ENCODE peak calls at places on chromosome 2, in six cellular contexts. One of them, this sample, is unnamed.

GRCh38 chr2:231933916-231934401 is 7.8 kb upstream of the NPPC start:
- DNase-seq in HFF-Myc: no peak
- DNase-seq in K562: no peak
- DNase-seq in cardiac fibroblast: peak
- DNase-seq in CD8-positive, alpha-beta memory T cell: no peak
- DNase-seq in astrocyte of the cerebellum: no peak
- DNase-seq in this sample: no peak

GRCh38 chr2:151733781-151734672 is at the start of gene NEB:
- DNase-seq in HFF-Myc: no peak
- DNase-seq in K562: no peak
- DNase-seq in cardiac fibroblast: no peak
- DNase-seq in CD8-positive, alpha-beta memory T cell: no peak
- DNase-seq in astrocyte of the cerebellum: no peak
- DNase-seq in this sample: no peak

GRCh38 chr2:20568501-20569463 is 82.1 kb downstream of the HS1BP3 start:
- DNase-seq in HFF-Myc: no peak
- DNase-seq in K562: no peak
- DNase-seq in cardiac fibroblast: peak
- DNase-seq in CD8-positive, alpha-beta memory T cell: no peak
- DNase-seq in astrocyte of the cerebellum: no peak
- DNase-seq in this sample: no peak

GRCh38 chr2:171523339-171523931 is 1.2 kb downstream of the CYBRD1 start:
- DNase-seq in HFF-Myc: no peak
- DNase-seq in K562: peak
- DNase-seq in cardiac fibroblast: peak
- DNase-seq in CD8-positive, alpha-beta memory T cell: no peak
- DNase-seq in astrocyte of the cerebellum: peak
- DNase-seq in this sample: peak

GRCh38 chr2:26162963-26163362 is 9.9 kb upstream of the GAREM2 start:
- DNase-seq in HFF-Myc: no peak
- DNase-seq in K562: no peak
- DNase-seq in cardiac fibroblast: no peak
- DNase-seq in CD8-positive, alpha-beta memory T cell: no peak
- DNase-seq in astrocyte of the cerebellum: no peak
- DNase-seq in this sample: no peak

GRCh38 chr2:237665713-237666143 is 38.3 kb downstream of the LRRFIP1 start:
- DNase-seq in HFF-Myc: no peak
- DNase-seq in K562: no peak
- DNase-seq in cardiac fibroblast: no peak
- DNase-seq in CD8-positive, alpha-beta memory T cell: no peak
- DNase-seq in astrocyte of the cerebellum: no peak
- DNase-seq in this sample: no peak

GRCh38 chr2:230816735-230817134 is 48.0 kb upstream of the ITM2C start:
- DNase-seq in HFF-Myc: no peak
- DNase-seq in K562: no peak
- DNase-seq in cardiac fibroblast: no peak
- DNase-seq in CD8-positive, alpha-beta memory T cell: no peak
- DNase-seq in astrocyte of the cerebellum: no peak
- DNase-seq in this sample: no peak

GRCh38 chr2:197146995-197147394 is 163.6 kb downstream of the ANKRD44 start:
- DNase-seq in HFF-Myc: no peak
- DNase-seq in K562: no peak
- DNase-seq in cardiac fibroblast: no peak
- DNase-seq in CD8-positive, alpha-beta memory T cell: no peak
- DNase-seq in astrocyte of the cerebellum: no peak
- DNase-seq in this sample: no peak

GRCh38 chr2:157055660-157056199 is 201.8 kb upstream of the GALNT5 start:
- DNase-seq in HFF-Myc: peak
- DNase-seq in K562: no peak
- DNase-seq in cardiac fibroblast: peak
- DNase-seq in CD8-positive, alpha-beta memory T cell: no peak
- DNase-seq in astrocyte of the cerebellum: peak
- DNase-seq in this sample: no peak

GRCh38 chr2:239697765-239698164 is 296.9 kb upstream of the HDAC4 start:
- DNase-seq in HFF-Myc: no peak
- DNase-seq in K562: peak
- DNase-seq in cardiac fibroblast: no peak
- DNase-seq in CD8-positive, alpha-beta memory T cell: no peak
- DNase-seq in astrocyte of the cerebellum: no peak
- DNase-seq in this sample: no peak

GRCh38 chr2:218229239-218229638 is 12.2 kb downstream of the ARPC2 start:
- DNase-seq in HFF-Myc: peak
- DNase-seq in K562: no peak
- DNase-seq in cardiac fibroblast: peak
- DNase-seq in CD8-positive, alpha-beta memory T cell: peak
- DNase-seq in astrocyte of the cerebellum: peak
- DNase-seq in this sample: no peak

GRCh38 chr2:149160701-149161217 is 122.3 kb downstream of the LYPD6B start:
- DNase-seq in HFF-Myc: no peak
- DNase-seq in K562: no peak
- DNase-seq in cardiac fibroblast: no peak
- DNase-seq in CD8-positive, alpha-beta memory T cell: no peak
- DNase-seq in astrocyte of the cerebellum: peak
- DNase-seq in this sample: no peak

DNA sequence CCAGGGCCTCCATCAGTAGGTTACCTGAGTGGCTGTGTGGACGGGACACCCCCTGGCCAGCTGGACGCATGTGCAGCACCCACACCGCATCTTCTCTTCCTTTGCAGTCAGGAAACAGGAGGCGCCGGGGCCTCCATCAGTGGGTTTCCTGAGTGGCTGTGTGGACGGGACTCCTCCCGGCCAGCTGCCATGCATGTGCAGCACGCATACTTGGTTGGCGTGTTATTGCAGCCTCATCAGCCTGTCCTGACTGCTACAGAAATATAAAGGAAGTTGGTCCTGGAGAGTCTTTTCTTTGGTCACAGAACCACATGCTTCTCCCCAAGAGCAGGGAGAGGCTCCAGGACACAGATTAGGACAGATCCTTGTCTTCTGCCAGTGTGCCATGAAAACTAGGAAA is 74.6 kb downstream of the DCDC2C start:
- DNase-seq in HFF-Myc: no peak
- DNase-seq in K562: no peak
- DNase-seq in cardiac fibroblast: no peak
- DNase-seq in CD8-positive, alpha-beta memory T cell: no peak
- DNase-seq in astrocyte of the cerebellum: no peak
- DNase-seq in this sample: no peak
- H3K4me3 ChIP-seq in HFF-Myc: no peak
- H3K4me3 ChIP-seq in K562: no peak
- H3K4me3 ChIP-seq in cardiac fibroblast: no peak
- H3K4me3 ChIP-seq in CD8-positive, alpha-beta memory T cell: no peak
- H3K4me3 ChIP-seq in astrocyte of the cerebellum: no peak
- H3K4me3 ChIP-seq in this sample: no peak

DNA sequence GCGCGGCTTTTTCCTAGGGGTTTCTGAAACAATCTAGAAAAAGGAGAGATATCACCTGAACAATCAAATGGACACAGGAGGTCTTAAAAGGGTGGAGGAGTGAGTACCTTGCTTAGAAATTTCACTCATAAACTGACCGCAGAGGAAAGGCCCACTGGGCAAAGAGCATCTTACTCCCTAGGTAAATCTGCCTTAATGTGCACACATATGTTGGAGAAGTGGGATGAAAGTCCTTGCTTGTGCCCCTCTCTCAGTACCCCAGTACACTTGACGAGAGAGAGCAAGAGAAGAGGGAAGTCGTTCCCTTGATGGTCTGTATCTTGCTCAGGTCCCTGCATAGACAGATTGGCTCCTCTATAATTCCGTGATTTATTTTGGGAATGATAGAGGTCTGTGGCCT is 6.7 kb downstream of the TBR1 start:
- DNase-seq in HFF-Myc: no peak
- DNase-seq in K562: no peak
- DNase-seq in cardiac fibroblast: no peak
- DNase-seq in CD8-positive, alpha-beta memory T cell: no peak
- DNase-seq in astrocyte of the cerebellum: no peak
- DNase-seq in this sample: no peak
- H3K4me3 ChIP-seq in HFF-Myc: no peak
- H3K4me3 ChIP-seq in K562: no peak
- H3K4me3 ChIP-seq in cardiac fibroblast: no peak
- H3K4me3 ChIP-seq in CD8-positive, alpha-beta memory T cell: no peak
- H3K4me3 ChIP-seq in astrocyte of the cerebellum: no peak
- H3K4me3 ChIP-seq in this sample: no peak

DNA sequence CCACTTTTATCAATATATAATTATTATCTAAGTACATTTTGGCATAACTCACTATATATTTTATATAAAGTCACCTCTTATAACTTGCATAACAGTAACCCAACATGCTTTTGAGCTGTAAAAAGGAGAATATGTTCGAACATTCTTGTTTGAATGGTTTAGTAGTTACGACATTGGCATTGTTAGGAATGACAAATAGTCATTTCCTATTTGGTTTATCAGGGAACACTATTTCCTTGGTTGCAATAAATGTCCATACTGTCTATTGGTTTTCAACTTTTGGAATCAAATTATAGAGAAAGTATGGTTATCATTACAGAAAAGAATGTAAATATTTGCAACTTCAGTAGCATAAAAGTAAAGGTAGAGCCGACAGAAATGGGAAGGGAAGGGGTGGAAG is 124.1 kb downstream of the PARD3B start:
- DNase-seq in HFF-Myc: no peak
- DNase-seq in K562: no peak
- DNase-seq in cardiac fibroblast: peak
- DNase-seq in CD8-positive, alpha-beta memory T cell: no peak
- DNase-seq in astrocyte of the cerebellum: no peak
- DNase-seq in this sample: no peak
- H3K4me3 ChIP-seq in HFF-Myc: no peak
- H3K4me3 ChIP-seq in K562: no peak
- H3K4me3 ChIP-seq in cardiac fibroblast: no peak
- H3K4me3 ChIP-seq in CD8-positive, alpha-beta memory T cell: no peak
- H3K4me3 ChIP-seq in astrocyte of the cerebellum: no peak
- H3K4me3 ChIP-seq in this sample: no peak

DNA sequence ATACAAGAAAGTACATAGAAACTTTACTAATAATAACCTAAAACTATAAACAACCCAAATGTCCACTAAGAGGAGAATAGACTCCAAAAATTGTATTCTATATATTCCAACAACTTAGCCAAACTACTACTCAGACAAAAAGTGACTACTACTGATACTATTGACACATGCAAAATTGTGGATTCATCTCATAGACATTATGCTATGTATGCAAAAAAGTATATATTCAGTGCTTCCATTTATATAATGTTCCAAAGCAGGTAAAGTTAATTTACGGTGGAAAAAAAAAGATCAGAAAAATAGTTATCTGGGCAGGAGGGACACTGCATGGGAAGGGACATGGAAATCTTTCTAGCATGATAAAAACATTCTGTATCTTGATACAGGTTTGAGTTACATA is 62.0 kb upstream of the SRD5A2 start:
- DNase-seq in HFF-Myc: no peak
- DNase-seq in K562: no peak
- DNase-seq in cardiac fibroblast: no peak
- DNase-seq in CD8-positive, alpha-beta memory T cell: no peak
- DNase-seq in astrocyte of the cerebellum: no peak
- DNase-seq in this sample: no peak
- H3K4me3 ChIP-seq in HFF-Myc: no peak
- H3K4me3 ChIP-seq in K562: no peak
- H3K4me3 ChIP-seq in cardiac fibroblast: no peak
- H3K4me3 ChIP-seq in CD8-positive, alpha-beta memory T cell: no peak
- H3K4me3 ChIP-seq in astrocyte of the cerebellum: no peak
- H3K4me3 ChIP-seq in this sample: no peak

DNA sequence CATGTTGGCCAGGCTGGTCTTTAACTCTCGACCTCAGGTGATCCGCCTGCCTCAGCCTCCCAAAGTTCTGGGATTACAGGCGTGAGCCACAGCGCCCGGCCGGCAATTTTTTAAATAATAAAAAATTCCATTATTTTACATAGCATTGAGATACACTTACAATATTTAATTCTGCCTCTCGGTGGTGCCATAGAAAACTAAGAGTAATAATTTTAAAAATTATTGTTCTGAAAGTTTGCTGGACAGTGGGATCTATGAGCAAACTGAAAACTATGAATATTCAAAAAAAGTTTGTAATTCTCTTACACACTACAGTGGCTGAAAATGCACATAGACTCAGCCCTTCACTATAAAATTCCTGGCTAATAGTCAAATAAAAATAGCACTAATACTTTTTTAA is 90.9 kb upstream of the STON1 start:
- DNase-seq in HFF-Myc: no peak
- DNase-seq in K562: no peak
- DNase-seq in cardiac fibroblast: peak
- DNase-seq in CD8-positive, alpha-beta memory T cell: no peak
- DNase-seq in astrocyte of the cerebellum: no peak
- DNase-seq in this sample: no peak
- H3K4me3 ChIP-seq in HFF-Myc: no peak
- H3K4me3 ChIP-seq in K562: no peak
- H3K4me3 ChIP-seq in cardiac fibroblast: no peak
- H3K4me3 ChIP-seq in CD8-positive, alpha-beta memory T cell: no peak
- H3K4me3 ChIP-seq in astrocyte of the cerebellum: no peak
- H3K4me3 ChIP-seq in this sample: no peak

DNA sequence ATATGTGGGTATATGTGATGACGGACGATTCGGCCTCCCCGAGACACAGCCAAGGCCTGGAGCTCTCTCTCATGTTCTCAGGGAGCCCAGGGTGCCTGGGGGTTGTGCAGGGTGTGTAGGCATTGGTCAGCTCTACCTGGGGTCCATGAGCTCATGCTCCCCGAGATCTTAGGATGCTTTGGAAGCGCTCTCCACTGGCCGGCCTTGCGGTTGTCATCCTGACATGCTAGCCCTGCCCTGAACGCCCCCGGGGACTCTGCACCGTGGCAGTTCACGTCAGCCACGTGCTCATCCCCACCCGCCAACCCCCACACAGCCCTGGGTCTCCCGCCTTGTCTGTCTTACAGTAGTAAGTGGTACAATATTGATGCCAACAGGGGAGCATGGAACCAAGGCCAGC is 67.8 kb downstream of the RTP5 start:
- DNase-seq in HFF-Myc: no peak
- DNase-seq in K562: no peak
- DNase-seq in cardiac fibroblast: no peak
- DNase-seq in CD8-positive, alpha-beta memory T cell: no peak
- DNase-seq in astrocyte of the cerebellum: no peak
- DNase-seq in this sample: no peak
- H3K4me3 ChIP-seq in HFF-Myc: no peak
- H3K4me3 ChIP-seq in K562: no peak
- H3K4me3 ChIP-seq in cardiac fibroblast: no peak
- H3K4me3 ChIP-seq in CD8-positive, alpha-beta memory T cell: no peak
- H3K4me3 ChIP-seq in astrocyte of the cerebellum: no peak
- H3K4me3 ChIP-seq in this sample: no peak

This sample was measured in iPS DF 6.9.